ENCODE peak calls at places on chromosomes 5 and 9, in five cellular contexts. W is left ventricle myocardium inferior, G is AG08395, R is neural crest cell, U is ACHN. I is an unnamed sample.

GRCh38 chr9:79670269-79670961 is 98.7 kb downstream of the TLE4 start:
- DNase-seq in G (no peak), W (no peak), R (no peak), U (no peak), I (peak; percentile 53)

GRCh38 chr9:126720661-126721530 is 83.9 kb upstream of the ZBTB43 start:
- DNase-seq in R (no peak), G (no peak), U (no peak), W (no peak), I (no peak)

GRCh38 chr9:19940808-19941207 is 152.0 kb upstream of the SLC24A2 start:
- DNase-seq in G (no peak), R (no peak), U (no peak), W (no peak), I (no peak)

GRCh38 chr5:35136386-35136785 is 88.6 kb upstream of the AGXT2 start:
- DNase-seq in G (peak; percentile 84), R (no peak), U (peak; percentile 29), W (no peak), I (no peak)

GRCh38 chr9:126548312-126548711 is 65.4 kb upstream of the LMX1B start:
- DNase-seq in W (no peak), R (no peak), U (no peak), G (no peak), I (no peak)

GRCh38 chr5:43469671-43470396 is 13.8 kb downstream of the TMEM267 start:
- DNase-seq in W (no peak), U (no peak), R (no peak), G (no peak), I (peak; percentile 3)

GRCh38 chr9:5629312-5630037 is 568 bp downstream of the RIC1 start:
- DNase-seq in G (no peak), R (peak; percentile 16), U (peak; percentile 23), W (peak; percentile 61), I (peak; percentile 76)

GRCh38 chr9:38445154-38446043 is 21.1 kb upstream of the IGFBPL1 start:
- DNase-seq in U (no peak), W (no peak), R (no peak), G (no peak), I (no peak)

GRCh38 chr5:6554812-6555211 is 78.0 kb downstream of the NSUN2 start:
- DNase-seq in R (no peak), U (no peak), G (no peak), W (no peak), I (no peak)

GRCh38 chr9:99660191-99660636 is 161.5 kb upstream of the NR4A3 start:
- DNase-seq in R (no peak), G (no peak), W (no peak), U (no peak), I (no peak)

GRCh38 chr9:113187935-113188595 is 33.0 kb downstream of the FKBP15 start:
- DNase-seq in W (peak; percentile 17), U (peak; percentile 90), G (peak; percentile 95), R (no peak), I (no peak)

GRCh38 chr5:124718376-124718775 is 28.1 kb downstream of the ZNF608 start:
- DNase-seq in W (no peak), U (no peak), R (no peak), G (no peak), I (no peak)

GRCh38 chr9:17742065-17742464 is 163.2 kb downstream of the SH3GL2 start:
- DNase-seq in U (peak; percentile 8), G (no peak), W (no peak), R (no peak), I (peak; percentile 46)

I was measured in DMS53.